ENCODE peak calls at places on chromosomes 5 and 9, in seven cellular contexts. T is effector CD4-positive, alpha-beta T cell; X is activated CD8-positive, alpha-beta memory T cell treated with anti-CD3 and anti-CD28 coated beads, Interleukin-2, amount 50 U/mL, for 48 hours; Y is LHCN-M2; V is H1; N is AG04450; U is IMR-90. M is an unnamed sample.
A peak's percentile ranks its signal among the peaks of the same experiment; 100 is the strongest.

GRCh38 chr9:6184749-6185645 is 30.6 kb upstream of the IL33 start:
- DNase-seq in U (peak; percentile 8), N (no peak), Y (peak; percentile 5), X (no peak), V (no peak), T (no peak), M (no peak)

GRCh38 chr9:69237702-69238295 is 63.7 kb downstream of the TJP2 start:
- DNase-seq in V (no peak), T (no peak), N (no peak), U (no peak), Y (no peak), X (no peak), M (no peak)

GRCh38 chr9:119216891-119217290 is 152.3 kb downstream of the BRINP1 start:
- DNase-seq in U (no peak), V (no peak), Y (no peak), T (no peak), X (no peak), N (no peak), M (no peak)

GRCh38 chr9:117403848-117404247 is 11.0 kb downstream of the ASTN2 start:
- DNase-seq in V (no peak), N (no peak), Y (no peak), U (no peak), X (no peak), T (no peak), M (no peak)

GRCh38 chr9:89740722-89741121 is 135.9 kb downstream of the GADD45G start:
- DNase-seq in Y (no peak), U (no peak), N (no peak), V (no peak), X (peak; percentile 61), T (peak; percentile 4), M (peak; percentile 73)

GRCh38 chr5:775960-776861 is 8.3 kb downstream of the ZDHHC11B start:
- DNase-seq in T (no peak), Y (no peak), V (no peak), U (no peak), N (no peak), X (peak; percentile 59), M (peak; percentile 65)

GRCh38 chr5:82421119-82421518 is 143.0 kb upstream of the RPS23 start:
- DNase-seq in T (no peak), N (peak; percentile 61), V (no peak), U (peak; percentile 89), Y (peak; percentile 87), X (no peak), M (no peak)

GRCh38 chr5:174402224-174402812 is 322.1 kb upstream of the MSX2 start:
- DNase-seq in Y (no peak), U (no peak), T (no peak), V (no peak), X (no peak), N (no peak), M (no peak)

GRCh38 chr5:38453506-38453905 is 102.9 kb downstream of the LIFR start:
- DNase-seq in N (no peak), X (no peak), Y (no peak), T (no peak), U (no peak), V (no peak), M (peak; percentile 72)

GRCh38 chr9:136578915-136579637 is 33.2 kb upstream of the NOTCH1 start:
- DNase-seq in N (no peak), U (no peak), V (no peak), T (no peak), Y (no peak), X (no peak), M (no peak)

M was measured in activated effector memory CD4-positive, alpha-beta T cell treated with anti-CD3 and anti-CD28 coated beads, Interleukin-2, amount 50 U/mL, for 16 hours.